ENCODE peak calls at places on chromosomes 13 and 19, in five cellular contexts. Q is epithelial cell of esophagus, V is Calu3, R is fibroblast of villous mesenchyme, H is suprapubic skin. D is an unnamed sample.

GRCh38 chr13:43058318-43058674 is 34.9 kb downstream of the DNAJC15 start:
- DNase-seq in V (peak; percentile 82), Q (peak; percentile 96), H (no peak), R (peak; percentile 67), D (peak; percentile 75)

GRCh38 chr13:41942462-41943094 is 18.3 kb downstream of the VWA8 start:
- DNase-seq in H (no peak), Q (peak; percentile 55), V (no peak), R (peak; percentile 66), D (peak; percentile 74)

GRCh38 chr13:99376132-99376531 is 68.9 kb upstream of the GPR183 start:
- DNase-seq in Q (no peak), V (no peak), R (no peak), H (no peak), D (no peak)

GRCh38 chr13:25462301-25463125 is 90.7 kb downstream of the ATP8A2 start:
- DNase-seq in Q (peak; percentile 60), R (peak; percentile 43), V (no peak), H (no peak), D (no peak)

GRCh38 chr13:73303858-73304257 is 245.1 kb downstream of the KLF5 start:
- DNase-seq in Q (peak; percentile 98), H (no peak), R (no peak), V (no peak), D (peak; percentile 3)

GRCh38 chr13:45781553-45782326 is 69.8 kb downstream of the SIAH3 start:
- DNase-seq in V (peak; percentile 5), Q (peak; percentile 47), H (no peak), R (no peak), D (no peak)

GRCh38 chr19:31054430-31054829 is 294.8 kb downstream of the TSHZ3 start:
- DNase-seq in V (no peak), H (no peak), R (peak; percentile 71), Q (peak; percentile 73), D (peak; percentile 63)

GRCh38 chr13:105908581-105908980 is 626.9 kb downstream of the EFNB2 start:
- DNase-seq in Q (no peak), V (no peak), H (no peak), R (no peak), D (peak; percentile 13)

GRCh38 chr19:5144545-5145179 is 175.7 kb downstream of the KDM4B start:
- DNase-seq in Q (no peak), R (no peak), V (no peak), H (no peak), D (no peak)

GRCh38 chr19:36771275-36772231 is 1.1 kb downstream of the ZNF850 start:
- DNase-seq in Q (peak; percentile 83), H (no peak), V (peak; percentile 81), R (peak; percentile 96), D (peak; percentile 52)

GRCh38 chr19:38867176-38867780 is 10.8 kb downstream of the RINL start:
- DNase-seq in V (no peak), Q (no peak), H (no peak), R (no peak), D (no peak)

GRCh38 chr13:67772807-67773453 is 542.8 kb upstream of the PCDH9 start:
- DNase-seq in V (no peak), Q (no peak), R (no peak), H (no peak), D (no peak)

GRCh38 chr19:29715695-29716581 is 877 bp upstream of the C19orf12 start:
- DNase-seq in V (no peak), R (no peak), H (no peak), Q (peak; percentile 6), D (no peak)

GRCh38 chr13:24038846-24039330 is 121.6 kb upstream of the SPATA13 start:
- DNase-seq in V (peak; percentile 53), H (no peak), R (peak; percentile 69), Q (peak; percentile 37), D (peak; percentile 92)

GRCh38 chr13:94494021-94494420 is 14.5 kb upstream of the DCT start:
- DNase-seq in R (no peak), H (no peak), V (no peak), Q (no peak), D (no peak)

GRCh38 chr13:28728642-28729041 is 9.9 kb upstream of the SLC46A3 start:
- DNase-seq in V (no peak), R (no peak), Q (no peak), H (no peak), D (no peak)

GRCh38 chr19:32287086-32287485 is 58.3 kb upstream of the ZNF507 start:
- DNase-seq in R (no peak), V (no peak), Q (no peak), H (no peak), D (peak; percentile 3)

GRCh38 chr19:5218255-5218855 is 122.3 kb downstream of the PTPRS start:
- DNase-seq in H (no peak), V (no peak), Q (no peak), R (no peak), D (no peak)

GRCh38 chr19:1066251-1066747 is 668 bp upstream of the ARHGAP45 start:
- DNase-seq in H (no peak), R (no peak), V (peak; percentile 34), Q (no peak), D (no peak)

GRCh38 chr19:2315818-2316353 is 7.9 kb upstream of the LINGO3 start:
- DNase-seq in R (peak; percentile 68), Q (no peak), H (no peak), V (peak; percentile 65), D (peak; percentile 53)
- TF ChIP-seq CTCF in R (peak; percentile 79), Q (no peak), H (no peak), V (peak; percentile 41), D (peak; percentile 57)

DNA sequence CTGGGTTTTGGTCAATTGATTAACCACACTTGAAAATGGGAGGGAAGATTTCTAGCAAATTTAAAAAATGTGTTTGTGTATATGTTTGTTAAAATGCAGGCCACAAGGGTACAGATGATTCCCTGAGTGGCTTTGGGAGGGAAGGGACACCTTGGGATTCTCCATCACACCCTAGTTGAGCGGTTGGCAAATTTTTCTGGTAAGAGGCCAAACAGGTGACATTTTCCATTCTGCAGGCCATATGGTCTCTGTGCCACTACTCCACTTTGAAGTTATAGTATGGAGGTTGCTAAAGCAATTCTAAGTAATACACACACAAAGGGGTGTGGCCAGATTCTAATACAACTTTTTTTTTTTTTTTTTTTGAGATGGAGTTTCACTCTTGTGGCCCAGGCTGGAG is 12.9 kb upstream of the MED26 start:
- DNase-seq in V (no peak), R (no peak), H (no peak), Q (no peak), D (no peak)
- TF ChIP-seq CTCF in V (no peak), R (no peak), H (no peak), Q (no peak), D (no peak)

GRCh38 chr19:3512562-3512961 is 6.5 kb downstream of the FZR1 start:
- DNase-seq in V (no peak), H (no peak), R (no peak), Q (no peak), D (no peak)

GRCh38 chr19:3514930-3515329 is 8.8 kb downstream of the FZR1 start:
- DNase-seq in V (no peak), Q (no peak), R (no peak), H (no peak), D (no peak)

GRCh38 chr19:3515891-3516422 is 9.8 kb downstream of the FZR1 start:
- DNase-seq in R (no peak), Q (no peak), H (no peak), V (no peak), D (peak; percentile 76)

GRCh38 chr19:3511506-3512251 is 5.6 kb downstream of the FZR1 start:
- DNase-seq in Q (no peak), R (no peak), V (no peak), H (no peak), D (no peak)

DNA sequence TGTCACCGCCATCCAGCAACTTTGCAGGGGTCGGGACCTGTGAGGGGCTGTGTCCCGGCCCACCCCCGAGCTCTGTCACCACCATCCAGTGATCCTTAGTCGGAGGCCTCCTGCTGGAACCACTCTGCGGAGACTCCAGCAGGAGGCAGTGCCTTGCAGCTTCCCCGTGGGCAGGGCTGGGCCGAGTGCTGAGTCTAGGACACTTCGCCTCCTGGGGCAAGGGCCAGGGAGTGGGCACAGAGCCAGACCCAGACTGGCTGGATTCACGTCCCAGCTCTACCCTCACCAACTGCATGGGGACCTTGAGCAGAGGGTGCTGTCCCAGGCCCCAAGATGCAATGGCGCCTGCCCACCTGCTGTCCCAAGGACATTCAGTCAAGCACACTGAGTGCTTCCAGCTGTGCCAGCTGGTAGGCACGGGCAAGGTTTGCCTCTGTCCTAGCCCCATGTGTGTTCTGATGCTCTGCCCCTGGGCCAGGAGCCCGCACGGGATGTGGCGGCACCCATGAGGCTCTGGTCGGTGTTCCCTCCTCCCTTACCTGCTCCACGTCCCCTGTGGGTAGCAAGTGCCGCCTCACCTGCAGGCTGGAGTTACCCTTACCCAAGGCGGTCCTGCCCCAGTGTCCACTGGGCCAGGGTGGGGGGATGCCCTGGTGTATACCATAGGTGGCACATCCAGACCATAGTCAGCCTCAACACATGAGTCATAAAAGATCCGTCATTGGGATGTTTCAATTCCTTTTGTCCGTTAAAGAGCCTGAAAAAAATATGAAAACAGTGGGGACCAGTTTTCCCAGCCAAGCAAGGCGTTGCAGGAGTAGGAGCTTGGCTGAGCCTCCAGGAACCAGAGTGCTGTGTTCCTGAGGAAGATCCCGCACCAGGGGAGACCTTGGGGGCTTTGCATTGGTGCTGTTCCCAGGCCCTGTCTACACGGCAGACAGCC is 7.4 kb downstream of the FZR1 start:
- DNase-seq in R (no peak), V (no peak), Q (no peak), H (no peak), D (no peak)
- TF ChIP-seq CTCF in R (no peak), V (no peak), Q (no peak), H (no peak), D (no peak)

GRCh38 chr13:19601749-19602725 is 31.4 kb upstream of the MPHOSPH8 start:
- DNase-seq in R (peak; percentile 43), H (no peak), Q (peak; percentile 59), V (peak; percentile 69), D (peak; percentile 27)
- TF ChIP-seq CTCF in R (peak; percentile 17), H (peak; percentile 11), Q (no peak), V (no peak), D (peak; percentile 4)

GRCh38 chr19:11887618-11888531 is at the start of gene ZNF69:
- DNase-seq in R (peak; percentile 48), H (peak; percentile 93), V (peak; percentile 88), Q (peak; percentile 30), D (peak; percentile 63)
- TF ChIP-seq CTCF in R (no peak), H (no peak), V (no peak), Q (no peak), D (peak; percentile 8)

D was measured in AG10803.